ENCODE peak calls at places on chromosomes 13 and 19, in ten cellular contexts. V, D, T, U, Z, H, X, J, F and K are unnamed samples.

GRCh38 chr19:42253245-42254082 is 1.5 kb downstream of the ERF start:
- DNase-seq in V (peak; percentile 57), D (no peak), T (peak; percentile 72), U (peak; percentile 86), Z (peak; percentile 84), H (no peak), X (peak; percentile 36), J (peak; percentile 51), F (peak; percentile 77), K (peak; percentile 64)

GRCh38 chr19:44582581-44583265 is 30.6 kb upstream of the IGSF23 start:
- DNase-seq in V (no peak), D (no peak), T (peak; percentile 63), U (no peak), Z (no peak), H (no peak), X (no peak), J (peak; percentile 75), F (peak; percentile 86), K (no peak)

GRCh38 chr13:83716121-83716520 is 166.2 kb downstream of the SLITRK1 start:
- DNase-seq in V (no peak), D (no peak), T (no peak), U (no peak), Z (no peak), H (no peak), X (peak; percentile 5), J (no peak), F (peak; percentile 14), K (no peak)

GRCh38 chr13:113646921-113647340 is 11.1 kb downstream of the ATP4B start:
- DNase-seq in V (no peak), D (no peak), T (no peak), U (peak; percentile 66), Z (peak; percentile 55), H (no peak), X (no peak), J (no peak), F (peak; percentile 5), K (no peak)

GRCh38 chr19:19491321-19492025 is 23.9 kb downstream of the TSSK6 start:
- DNase-seq in V (no peak), D (no peak), T (no peak), U (no peak), Z (no peak), H (no peak), X (no peak), J (no peak), F (no peak), K (no peak)

GRCh38 chr19:53015730-53016129 is 2.0 kb downstream of the ERVV-1 start:
- DNase-seq in V (no peak), D (no peak), T (no peak), U (no peak), Z (no peak), H (no peak), X (no peak), J (no peak), F (no peak), K (no peak)

GRCh38 chr19:23957660-23958281 is 43.1 kb downstream of the ZNF726 start:
- DNase-seq in V (no peak), D (peak; percentile 40), T (no peak), U (no peak), Z (no peak), H (no peak), X (peak; percentile 81), J (no peak), F (no peak), K (peak; percentile 48)

GRCh38 chr19:53881482-53882390 is at the start of gene PRKCG:
- DNase-seq in V (no peak), D (no peak), T (peak; percentile 96), U (no peak), Z (no peak), H (peak; percentile 89), X (no peak), J (no peak), F (peak; percentile 86), K (peak; percentile 72)

GRCh38 chr13:114067886-114068722 is 64.3 kb downstream of the RASA3 start:
- DNase-seq in V (no peak), D (no peak), T (no peak), U (peak; percentile 66), Z (no peak), H (no peak), X (no peak), J (no peak), F (peak; percentile 10), K (no peak)

GRCh38 chr13:26946675-26947342 is 186.2 kb upstream of the GPR12 start:
- DNase-seq in V (peak; percentile 23), D (no peak), T (no peak), U (no peak), Z (no peak), H (peak; percentile 18), X (peak; percentile 60), J (peak; percentile 66), F (no peak), K (no peak)

GRCh38 chr13:91228083-91228482 is 119.4 kb upstream of the MIR17HG start:
- DNase-seq in V (no peak), D (no peak), T (no peak), U (no peak), Z (no peak), H (no peak), X (no peak), J (no peak), F (no peak), K (no peak)

GRCh38 chr19:51792932-51793331 is 2.0 kb upstream of the FPR3 start:
- DNase-seq in V (no peak), D (no peak), T (no peak), U (no peak), Z (no peak), H (no peak), X (no peak), J (no peak), F (no peak), K (no peak)

GRCh38 chr13:100394005-100394695 is 194.4 kb downstream of the GGACT start:
- DNase-seq in V (no peak), D (peak; percentile 80), T (no peak), U (no peak), Z (no peak), H (no peak), X (peak; percentile 90), J (no peak), F (no peak), K (no peak)

GRCh38 chr13:38042771-38043170 is 173.2 kb upstream of the TRPC4 start:
- DNase-seq in V (no peak), D (no peak), T (no peak), U (no peak), Z (no peak), H (no peak), X (no peak), J (no peak), F (no peak), K (no peak)